ENCODE peak calls at places on chromosomes 13 and 19, in eight cellular contexts. B is upper lobe of right lung, G is left ventricle myocardium inferior, U is retinal pigment epithelial cell, W is lower leg skin, C is psoas muscle, P is cardiac fibroblast, R is thoracic aorta. J is an unnamed sample.

GRCh38 chr13:41458187-41458938 is 1.0 kb downstream of the RGCC start:
- DNase-seq in B (peak; percentile 77), G (peak; percentile 26), U (no peak), W (no peak), C (peak; percentile 59), P (no peak), R (no peak), J (peak; percentile 52)

GRCh38 chr19:48970923-48971395 is 5.8 kb downstream of the FTL start:
- DNase-seq in B (peak; percentile 92), G (peak; percentile 81), U (no peak), W (peak; percentile 95), C (peak; percentile 91), P (peak; percentile 85), R (no peak), J (peak; percentile 75)

GRCh38 chr13:97539651-97540230 is 105.8 kb downstream of the RAP2A start:
- DNase-seq in B (no peak), G (no peak), U (peak; percentile 43), W (no peak), C (no peak), P (peak; percentile 41), R (no peak), J (peak; percentile 9)

GRCh38 chr13:44159633-44160279 is 213.9 kb upstream of the SERP2 start:
- DNase-seq in B (no peak), G (no peak), U (no peak), W (no peak), C (no peak), P (peak; percentile 35), R (no peak), J (no peak)

GRCh38 chr13:38933786-38934185 is 56.8 kb downstream of the STOML3 start:
- DNase-seq in B (no peak), G (no peak), U (no peak), W (no peak), C (no peak), P (no peak), R (no peak), J (no peak)

GRCh38 chr13:76725211-76725610 is 161.0 kb downstream of the KCTD12 start:
- DNase-seq in B (no peak), G (no peak), U (no peak), W (no peak), C (no peak), P (peak; percentile 83), R (no peak), J (no peak)

GRCh38 chr13:74158606-74159352 is 24.6 kb upstream of the KLF12 start:
- DNase-seq in B (no peak), G (no peak), U (no peak), W (no peak), C (no peak), P (no peak), R (no peak), J (no peak)

GRCh38 chr13:35485451-35485850 is 9.0 kb upstream of the MAB21L1 start:
- DNase-seq in B (no peak), G (no peak), U (no peak), W (no peak), C (no peak), P (no peak), R (no peak), J (no peak)

GRCh38 chr19:13830761-13831481 is 35.7 kb downstream of the ZSWIM4 start:
- DNase-seq in B (no peak), G (no peak), U (no peak), W (no peak), C (no peak), P (peak; percentile 52), R (no peak), J (no peak)

GRCh38 chr13:65914707-65915106 is 1315.4 kb downstream of the PCDH9 start:
- DNase-seq in B (no peak), G (no peak), U (no peak), W (no peak), C (no peak), P (peak; percentile 89), R (no peak), J (no peak)

GRCh38 chr19:40424637-40425449 is 949 bp downstream of the SERTAD1 start:
- DNase-seq in B (no peak), G (no peak), U (no peak), W (no peak), C (no peak), P (peak; percentile 21), R (no peak), J (no peak)

GRCh38 chr19:49746206-49746958 is 16.7 kb downstream of the TSKS start:
- DNase-seq in B (peak; percentile 72), G (peak; percentile 38), U (no peak), W (peak; percentile 88), C (peak; percentile 79), P (peak; percentile 44), R (no peak), J (peak; percentile 79)

GRCh38 chr13:98976338-98976737 is 1.5 kb downstream of the DOCK9 start:
- DNase-seq in B (no peak), G (no peak), U (no peak), W (no peak), C (no peak), P (peak; percentile 84), R (no peak), J (no peak)

GRCh38 chr13:98976941-98977340 is 923 bp downstream of the DOCK9 start:
- DNase-seq in B (no peak), G (no peak), U (no peak), W (no peak), C (no peak), P (peak; percentile 45), R (no peak), J (no peak)

GRCh38 chr13:98978280-98978679 is 416 bp upstream of the DOCK9 start:
- DNase-seq in B (no peak), G (no peak), U (peak; percentile 58), W (no peak), C (no peak), P (peak; percentile 92), R (no peak), J (no peak)

GRCh38 chr13:98979012-98979411 is 1.1 kb upstream of the DOCK9 start:
- DNase-seq in B (no peak), G (no peak), U (no peak), W (no peak), C (no peak), P (no peak), R (no peak), J (no peak)

DNA sequence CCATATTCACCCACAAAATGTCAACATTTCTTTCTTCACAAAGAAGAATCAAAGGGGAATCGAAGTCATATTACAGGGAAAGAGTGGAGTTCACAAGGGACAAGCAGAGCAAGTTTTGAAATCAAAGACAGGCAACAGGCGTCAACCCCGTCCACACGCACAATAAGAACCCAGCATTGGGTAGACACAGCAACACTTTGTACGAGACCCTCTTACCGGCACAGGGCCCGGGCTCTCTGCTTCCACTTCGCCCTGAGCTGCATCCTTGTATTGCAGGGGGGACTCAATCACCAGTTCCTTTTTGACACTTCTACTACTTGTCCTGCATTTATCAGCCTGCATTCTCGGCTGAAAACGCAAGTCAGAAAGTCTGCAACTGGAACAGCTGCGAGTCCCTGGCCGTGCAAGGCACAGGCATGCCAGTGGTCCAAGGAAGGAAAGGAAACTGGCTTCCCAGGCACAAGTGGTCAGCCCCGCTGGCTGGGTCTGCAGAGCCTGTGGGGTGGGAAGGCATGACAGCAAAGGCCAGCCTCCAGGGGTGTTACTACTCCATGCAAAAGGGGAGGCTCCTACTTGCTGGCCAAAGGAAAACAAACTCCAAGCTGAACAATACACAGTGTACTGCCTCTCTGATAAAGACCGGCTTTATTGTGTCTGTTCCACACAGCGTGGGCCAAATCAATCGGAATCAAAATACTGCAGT is at the start of gene DOCK9:
- DNase-seq in B (peak; percentile 69), G (peak; percentile 77), U (peak; percentile 46), W (peak; percentile 91), C (peak; percentile 68), P (peak; percentile 79), R (no peak), J (no peak)
- H3K4me3 ChIP-seq in B (peak within 1 kb of the TSS; percentile 49), G (peak within 1 kb of the TSS; percentile 70), U (peak within 1 kb of the TSS; percentile 41), W (peak within 1 kb of the TSS; percentile 42), C (peak within 1 kb of the TSS; percentile 62), P (peak within 1 kb of the TSS; percentile 60), R (peak within 1 kb of the TSS; percentile 71), J (no peak within 1 kb of the TSS)

GRCh38 chr19:34244611-34245299 is 9.6 kb upstream of the GARRE1 start:
- DNase-seq in B (no peak), G (no peak), U (no peak), W (peak; percentile 68), C (no peak), P (peak; percentile 46), R (no peak), J (no peak)

GRCh38 chr19:34237939-34238338 is 16.4 kb upstream of the GARRE1 start:
- DNase-seq in B (no peak), G (no peak), U (no peak), W (peak; percentile 12), C (no peak), P (no peak), R (no peak), J (no peak)

GRCh38 chr19:34237283-34237682 is 17.1 kb upstream of the GARRE1 start:
- DNase-seq in B (no peak), G (no peak), U (no peak), W (no peak), C (no peak), P (no peak), R (no peak), J (no peak)

GRCh38 chr19:34243876-34244578 is 10.3 kb upstream of the GARRE1 start:
- DNase-seq in B (no peak), G (no peak), U (no peak), W (no peak), C (no peak), P (no peak), R (no peak), J (no peak)

GRCh38 chr19:34241513-34242337 is 12.6 kb upstream of the GARRE1 start:
- DNase-seq in B (peak; percentile 88), G (no peak), U (no peak), W (no peak), C (peak; percentile 57), P (no peak), R (no peak), J (peak; percentile 28)
- TF ChIP-seq CTCF in B (peak; percentile 46), G (no peak), U (peak; percentile 50), W (no peak), C (peak; percentile 12), P (no peak), R (no peak), J (peak; percentile 71)

DNA sequence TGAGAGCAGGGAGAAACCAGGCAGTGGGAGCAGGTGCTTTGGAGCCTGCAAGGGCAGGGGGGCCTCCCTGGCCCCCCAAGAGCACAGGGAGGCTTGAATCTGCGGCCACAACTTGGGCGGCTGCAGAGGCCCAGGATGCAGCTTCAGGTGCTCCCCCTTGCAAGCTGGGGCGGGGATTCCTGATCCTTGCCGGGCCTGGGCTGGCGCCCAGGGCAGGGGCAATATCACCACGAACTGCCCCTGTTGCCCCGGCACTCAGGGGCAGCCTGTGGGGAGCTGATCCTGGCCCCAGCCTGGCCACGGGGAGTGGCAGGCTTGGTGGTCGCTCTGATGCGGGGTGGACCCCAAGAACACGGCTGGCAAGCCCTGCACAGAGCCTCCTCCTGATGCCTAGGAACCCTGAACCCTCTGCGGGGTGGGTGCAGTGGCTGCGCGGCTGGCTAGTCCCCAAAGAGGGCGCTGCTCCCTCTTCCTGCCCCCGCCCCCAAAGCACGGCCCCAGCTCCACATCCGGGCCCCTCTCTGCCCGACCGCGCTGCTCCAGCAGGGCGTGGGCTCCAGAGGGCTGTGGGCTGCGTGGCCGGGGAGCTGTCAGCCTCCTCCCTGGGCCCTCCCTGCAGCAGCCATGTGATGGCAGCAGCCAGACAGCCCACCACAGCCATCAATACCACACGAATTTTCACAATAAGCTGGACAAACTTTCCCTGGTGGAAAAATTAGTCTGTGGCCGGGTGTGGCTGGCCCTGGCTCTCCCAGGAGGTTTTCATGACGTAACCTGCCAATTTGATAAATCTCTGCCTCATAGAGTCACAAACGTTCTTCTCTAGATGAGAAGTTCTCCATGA is 21.0 kb downstream of the TNFSF9 start:
- DNase-seq in B (no peak), G (no peak), U (no peak), W (no peak), C (peak; percentile 56), P (peak; percentile 15), R (no peak), J (peak; percentile 86)
- H3K4me3 ChIP-seq in B (no peak overlapping the region), G (no peak overlapping the region), U (no peak overlapping the region), W (no peak overlapping the region), C (no peak overlapping the region), P (no peak overlapping the region), R (no peak overlapping the region), J (no peak overlapping the region)

GRCh38 chr13:91162180-91162579 is 185.3 kb upstream of the MIR17HG start:
- DNase-seq in B (no peak), G (no peak), U (no peak), W (no peak), C (no peak), P (no peak), R (no peak), J (no peak)
- TF ChIP-seq CTCF in B (no peak), G (no peak), U (peak; percentile 32), W (no peak), C (no peak), P (no peak), R (no peak), J (peak; percentile 30)